ENCODE peak calls at places on chromosomes 1 and 21, in eight cellular contexts. One of them, this sample, is unnamed.

GRCh38 chr1:176949033-176949662 is 215.4 kb downstream of the ASTN1 start:
- DNase-seq in Calu3: peak; percentile 33
- DNase-seq in GM23338: peak; percentile 91
- DNase-seq in fibroblast of the conjunctiva: peak; percentile 1
- DNase-seq in M059J: peak; percentile 40
- DNase-seq in caudate nucleus: no peak
- DNase-seq in IMR-90: peak; percentile 24
- DNase-seq in activated CD8-positive, alpha-beta memory T cell treated with anti-CD3 and anti-CD28 coated beads, Interleukin-2, amount 50 U/mL, for 4 hours: no peak
- DNase-seq in this sample: no peak

GRCh38 chr21:29538115-29538514 is 239.4 kb downstream of the BACH1 start:
- DNase-seq in Calu3: no peak
- DNase-seq in GM23338: no peak
- DNase-seq in fibroblast of the conjunctiva: peak; percentile 30
- DNase-seq in M059J: peak; percentile 19
- DNase-seq in caudate nucleus: no peak
- DNase-seq in IMR-90: peak; percentile 79
- DNase-seq in activated CD8-positive, alpha-beta memory T cell treated with anti-CD3 and anti-CD28 coated beads, Interleukin-2, amount 50 U/mL, for 4 hours: no peak
- DNase-seq in this sample: no peak

GRCh38 chr1:6386371-6386949 is 7.1 kb downstream of the ACOT7 start:
- DNase-seq in Calu3: no peak
- DNase-seq in GM23338: no peak
- DNase-seq in fibroblast of the conjunctiva: no peak
- DNase-seq in M059J: peak; percentile 86
- DNase-seq in caudate nucleus: no peak
- DNase-seq in IMR-90: peak; percentile 42
- DNase-seq in activated CD8-positive, alpha-beta memory T cell treated with anti-CD3 and anti-CD28 coated beads, Interleukin-2, amount 50 U/mL, for 4 hours: no peak
- DNase-seq in this sample: no peak

GRCh38 chr21:15080504-15080903 is 15.7 kb upstream of the NRIP1 start:
- DNase-seq in Calu3: no peak
- DNase-seq in GM23338: no peak
- DNase-seq in fibroblast of the conjunctiva: no peak
- DNase-seq in M059J: no peak
- DNase-seq in caudate nucleus: no peak
- DNase-seq in IMR-90: no peak
- DNase-seq in activated CD8-positive, alpha-beta memory T cell treated with anti-CD3 and anti-CD28 coated beads, Interleukin-2, amount 50 U/mL, for 4 hours: no peak
- DNase-seq in this sample: no peak

GRCh38 chr1:112522621-112523020 is 13.9 kb downstream of the WNT2B start:
- DNase-seq in Calu3: no peak
- DNase-seq in GM23338: no peak
- DNase-seq in fibroblast of the conjunctiva: peak; percentile 75
- DNase-seq in M059J: peak; percentile 96
- DNase-seq in caudate nucleus: no peak
- DNase-seq in IMR-90: peak; percentile 96
- DNase-seq in activated CD8-positive, alpha-beta memory T cell treated with anti-CD3 and anti-CD28 coated beads, Interleukin-2, amount 50 U/mL, for 4 hours: no peak
- DNase-seq in this sample: no peak

GRCh38 chr1:244768804-244769203 is 66.7 kb upstream of the COX20 start:
- DNase-seq in Calu3: no peak
- DNase-seq in GM23338: peak; percentile 31
- DNase-seq in fibroblast of the conjunctiva: no peak
- DNase-seq in M059J: no peak
- DNase-seq in caudate nucleus: no peak
- DNase-seq in IMR-90: no peak
- DNase-seq in activated CD8-positive, alpha-beta memory T cell treated with anti-CD3 and anti-CD28 coated beads, Interleukin-2, amount 50 U/mL, for 4 hours: no peak
- DNase-seq in this sample: no peak

GRCh38 chr1:96130432-96130831 is 591.2 kb upstream of the PTBP2 start:
- DNase-seq in Calu3: no peak
- DNase-seq in GM23338: no peak
- DNase-seq in fibroblast of the conjunctiva: no peak
- DNase-seq in M059J: no peak
- DNase-seq in caudate nucleus: no peak
- DNase-seq in IMR-90: no peak
- DNase-seq in activated CD8-positive, alpha-beta memory T cell treated with anti-CD3 and anti-CD28 coated beads, Interleukin-2, amount 50 U/mL, for 4 hours: no peak
- DNase-seq in this sample: no peak

GRCh38 chr1:28258628-28259251 is 578 bp upstream of the SESN2 start:
- DNase-seq in Calu3: no peak
- DNase-seq in GM23338: no peak
- DNase-seq in fibroblast of the conjunctiva: no peak
- DNase-seq in M059J: no peak
- DNase-seq in caudate nucleus: no peak
- DNase-seq in IMR-90: no peak
- DNase-seq in activated CD8-positive, alpha-beta memory T cell treated with anti-CD3 and anti-CD28 coated beads, Interleukin-2, amount 50 U/mL, for 4 hours: no peak
- DNase-seq in this sample: no peak

GRCh38 chr1:201460783-201461182 is 8.2 kb downstream of the PHLDA3 start:
- DNase-seq in Calu3: no peak
- DNase-seq in GM23338: no peak
- DNase-seq in fibroblast of the conjunctiva: no peak
- DNase-seq in M059J: no peak
- DNase-seq in caudate nucleus: no peak
- DNase-seq in IMR-90: no peak
- DNase-seq in activated CD8-positive, alpha-beta memory T cell treated with anti-CD3 and anti-CD28 coated beads, Interleukin-2, amount 50 U/mL, for 4 hours: no peak
- DNase-seq in this sample: no peak

GRCh38 chr1:154157520-154158306 is 2.8 kb upstream of the NUP210L start:
- DNase-seq in Calu3: peak; percentile 30
- DNase-seq in GM23338: no peak
- DNase-seq in fibroblast of the conjunctiva: no peak
- DNase-seq in M059J: no peak
- DNase-seq in caudate nucleus: peak; percentile 4
- DNase-seq in IMR-90: peak; percentile 31
- DNase-seq in activated CD8-positive, alpha-beta memory T cell treated with anti-CD3 and anti-CD28 coated beads, Interleukin-2, amount 50 U/mL, for 4 hours: peak; percentile 64
- DNase-seq in this sample: no peak

GRCh38 chr1:6174621-6175410 is 5.3 kb downstream of the CHD5 start:
- DNase-seq in Calu3: no peak
- DNase-seq in GM23338: no peak
- DNase-seq in fibroblast of the conjunctiva: no peak
- DNase-seq in M059J: no peak
- DNase-seq in caudate nucleus: no peak
- DNase-seq in IMR-90: no peak
- DNase-seq in activated CD8-positive, alpha-beta memory T cell treated with anti-CD3 and anti-CD28 coated beads, Interleukin-2, amount 50 U/mL, for 4 hours: no peak
- DNase-seq in this sample: no peak

GRCh38 chr1:215114154-215114933 is 31.8 kb downstream of the KCNK2 start:
- DNase-seq in Calu3: peak; percentile 75
- DNase-seq in GM23338: no peak
- DNase-seq in fibroblast of the conjunctiva: peak; percentile 60
- DNase-seq in M059J: peak; percentile 95
- DNase-seq in caudate nucleus: no peak
- DNase-seq in IMR-90: peak; percentile 90
- DNase-seq in activated CD8-positive, alpha-beta memory T cell treated with anti-CD3 and anti-CD28 coated beads, Interleukin-2, amount 50 U/mL, for 4 hours: no peak
- DNase-seq in this sample: no peak

GRCh38 chr1:13896932-13897331 is 196.9 kb downstream of the PRDM2 start:
- DNase-seq in Calu3: no peak
- DNase-seq in GM23338: no peak
- DNase-seq in fibroblast of the conjunctiva: no peak
- DNase-seq in M059J: no peak
- DNase-seq in caudate nucleus: no peak
- DNase-seq in IMR-90: no peak
- DNase-seq in activated CD8-positive, alpha-beta memory T cell treated with anti-CD3 and anti-CD28 coated beads, Interleukin-2, amount 50 U/mL, for 4 hours: no peak
- DNase-seq in this sample: no peak

GRCh38 chr1:44798481-44799365 is 1.5 kb upstream of the PLK3 start:
- DNase-seq in Calu3: no peak
- DNase-seq in GM23338: no peak
- DNase-seq in fibroblast of the conjunctiva: no peak
- DNase-seq in M059J: no peak
- DNase-seq in caudate nucleus: no peak
- DNase-seq in IMR-90: no peak
- DNase-seq in activated CD8-positive, alpha-beta memory T cell treated with anti-CD3 and anti-CD28 coated beads, Interleukin-2, amount 50 U/mL, for 4 hours: no peak
- DNase-seq in this sample: no peak

GRCh38 chr1:213603087-213603486 is 384.7 kb upstream of the PROX1 start:
- DNase-seq in Calu3: no peak
- DNase-seq in GM23338: no peak
- DNase-seq in fibroblast of the conjunctiva: no peak
- DNase-seq in M059J: no peak
- DNase-seq in caudate nucleus: no peak
- DNase-seq in IMR-90: no peak
- DNase-seq in activated CD8-positive, alpha-beta memory T cell treated with anti-CD3 and anti-CD28 coated beads, Interleukin-2, amount 50 U/mL, for 4 hours: no peak
- DNase-seq in this sample: no peak

GRCh38 chr21:15442743-15443142 is 287.0 kb upstream of the USP25 start:
- DNase-seq in Calu3: no peak
- DNase-seq in GM23338: no peak
- DNase-seq in fibroblast of the conjunctiva: no peak
- DNase-seq in M059J: no peak
- DNase-seq in caudate nucleus: no peak
- DNase-seq in IMR-90: no peak
- DNase-seq in activated CD8-positive, alpha-beta memory T cell treated with anti-CD3 and anti-CD28 coated beads, Interleukin-2, amount 50 U/mL, for 4 hours: no peak
- DNase-seq in this sample: no peak

GRCh38 chr21:37412603-37413360 is 46.2 kb downstream of the DYRK1A start:
- DNase-seq in Calu3: no peak
- DNase-seq in GM23338: no peak
- DNase-seq in fibroblast of the conjunctiva: peak; percentile 49
- DNase-seq in M059J: no peak
- DNase-seq in caudate nucleus: no peak
- DNase-seq in IMR-90: peak; percentile 75
- DNase-seq in activated CD8-positive, alpha-beta memory T cell treated with anti-CD3 and anti-CD28 coated beads, Interleukin-2, amount 50 U/mL, for 4 hours: no peak
- DNase-seq in this sample: no peak

GRCh38 chr1:22850281-22850680 is 122.4 kb downstream of the LACTBL1 start:
- DNase-seq in Calu3: no peak
- DNase-seq in GM23338: no peak
- DNase-seq in fibroblast of the conjunctiva: no peak
- DNase-seq in M059J: no peak
- DNase-seq in caudate nucleus: no peak
- DNase-seq in IMR-90: no peak
- DNase-seq in activated CD8-positive, alpha-beta memory T cell treated with anti-CD3 and anti-CD28 coated beads, Interleukin-2, amount 50 U/mL, for 4 hours: no peak
- DNase-seq in this sample: no peak

GRCh38 chr1:112461200-112461871 is 47.4 kb upstream of the WNT2B start:
- DNase-seq in Calu3: no peak
- DNase-seq in GM23338: peak; percentile 63
- DNase-seq in fibroblast of the conjunctiva: no peak
- DNase-seq in M059J: no peak
- DNase-seq in caudate nucleus: no peak
- DNase-seq in IMR-90: no peak
- DNase-seq in activated CD8-positive, alpha-beta memory T cell treated with anti-CD3 and anti-CD28 coated beads, Interleukin-2, amount 50 U/mL, for 4 hours: no peak
- DNase-seq in this sample: no peak

GRCh38 chr1:174788981-174789380 is 210.8 kb upstream of the CACYBP start:
- DNase-seq in Calu3: no peak
- DNase-seq in GM23338: no peak
- DNase-seq in fibroblast of the conjunctiva: no peak
- DNase-seq in M059J: peak; percentile 78
- DNase-seq in caudate nucleus: no peak
- DNase-seq in IMR-90: peak; percentile 87
- DNase-seq in activated CD8-positive, alpha-beta memory T cell treated with anti-CD3 and anti-CD28 coated beads, Interleukin-2, amount 50 U/mL, for 4 hours: no peak
- DNase-seq in this sample: no peak

GRCh38 chr1:224380003-224380402 is 23.3 kb downstream of the CNIH4 start:
- DNase-seq in Calu3: no peak
- DNase-seq in GM23338: no peak
- DNase-seq in fibroblast of the conjunctiva: no peak
- DNase-seq in M059J: no peak
- DNase-seq in caudate nucleus: no peak
- DNase-seq in IMR-90: no peak
- DNase-seq in activated CD8-positive, alpha-beta memory T cell treated with anti-CD3 and anti-CD28 coated beads, Interleukin-2, amount 50 U/mL, for 4 hours: peak; percentile 43
- DNase-seq in this sample: no peak

GRCh38 chr1:1938613-1939295 is 19.7 kb upstream of the TMEM52 start:
- DNase-seq in Calu3: no peak
- DNase-seq in GM23338: no peak
- DNase-seq in fibroblast of the conjunctiva: no peak
- DNase-seq in M059J: no peak
- DNase-seq in caudate nucleus: no peak
- DNase-seq in IMR-90: no peak
- DNase-seq in activated CD8-positive, alpha-beta memory T cell treated with anti-CD3 and anti-CD28 coated beads, Interleukin-2, amount 50 U/mL, for 4 hours: no peak
- DNase-seq in this sample: no peak

GRCh38 chr1:50181027-50181663 is 72.4 kb downstream of the ELAVL4 start:
- DNase-seq in Calu3: no peak
- DNase-seq in GM23338: no peak
- DNase-seq in fibroblast of the conjunctiva: no peak
- DNase-seq in M059J: no peak
- DNase-seq in caudate nucleus: no peak
- DNase-seq in IMR-90: no peak
- DNase-seq in activated CD8-positive, alpha-beta memory T cell treated with anti-CD3 and anti-CD28 coated beads, Interleukin-2, amount 50 U/mL, for 4 hours: no peak
- DNase-seq in this sample: no peak

GRCh38 chr1:172642970-172643369 is 15.9 kb upstream of the FASLG start:
- DNase-seq in Calu3: peak; percentile 81
- DNase-seq in GM23338: no peak
- DNase-seq in fibroblast of the conjunctiva: no peak
- DNase-seq in M059J: peak; percentile 49
- DNase-seq in caudate nucleus: no peak
- DNase-seq in IMR-90: no peak
- DNase-seq in activated CD8-positive, alpha-beta memory T cell treated with anti-CD3 and anti-CD28 coated beads, Interleukin-2, amount 50 U/mL, for 4 hours: no peak
- DNase-seq in this sample: no peak

GRCh38 chr21:44521928-44522752 is 17.9 kb downstream of the KRTAP10-1 start:
- DNase-seq in Calu3: no peak
- DNase-seq in GM23338: no peak
- DNase-seq in fibroblast of the conjunctiva: no peak
- DNase-seq in M059J: no peak
- DNase-seq in caudate nucleus: no peak
- DNase-seq in IMR-90: no peak
- DNase-seq in activated CD8-positive, alpha-beta memory T cell treated with anti-CD3 and anti-CD28 coated beads, Interleukin-2, amount 50 U/mL, for 4 hours: peak; percentile 11
- DNase-seq in this sample: no peak

This sample was measured in occipital lobe.